ENCODE peak calls at places on chromosomes 2 and 18, in seven cellular contexts. I is HCT116, L is K562, N is GM12878, T is HepG2, H is H1, V is SK-N-SH. J is an unnamed sample.

GRCh38 chr18:9494778-9495302 is 19.5 kb downstream of the RALBP1 start:
- DNase-seq in I (no peak), L (no peak), N (peak), T (no peak), H (no peak), V (no peak), J (no peak)

GRCh38 chr2:67318966-67319590 is 78.1 kb upstream of the ETAA1 start:
- DNase-seq in I (no peak), L (no peak), N (no peak), T (no peak), H (no peak), V (no peak), J (no peak)

GRCh38 chr18:57802166-57802868 is 798 bp downstream of the ATP8B1 start:
- DNase-seq in I (no peak), L (no peak), N (no peak), T (no peak), H (peak), V (peak), J (no peak)

GRCh38 chr2:24365051-24365450 is 4.7 kb upstream of the ITSN2 start:
- DNase-seq in I (no peak), L (no peak), N (no peak), T (no peak), H (no peak), V (no peak), J (no peak)

GRCh38 chr2:96143848-96144480 is 1.3 kb downstream of the DUSP2 start:
- DNase-seq in I (peak), L (no peak), N (no peak), T (no peak), H (peak), V (no peak), J (no peak)

GRCh38 chr2:18900691-18901113 is 311.3 kb upstream of the NT5C1B start:
- DNase-seq in I (no peak), L (no peak), N (no peak), T (no peak), H (no peak), V (no peak), J (no peak)

GRCh38 chr2:15316370-15316814 is 244.7 kb downstream of the NBAS start:
- DNase-seq in I (no peak), L (no peak), N (no peak), T (no peak), H (no peak), V (no peak), J (no peak)

GRCh38 chr2:33022989-33023731 is 76.4 kb downstream of the LTBP1 start:
- DNase-seq in I (peak), L (peak), N (no peak), T (peak), H (no peak), V (no peak), J (peak)

GRCh38 chr2:148875387-148876051 is 492 bp downstream of the KIF5C start:
- DNase-seq in I (no peak), L (no peak), N (no peak), T (no peak), H (no peak), V (peak), J (no peak)

GRCh38 chr2:121866789-121867188 is 111.3 kb downstream of the TSN start:
- DNase-seq in I (no peak), L (no peak), N (no peak), T (no peak), H (no peak), V (no peak), J (no peak)

GRCh38 chr2:219248845-219249202 is 3.5 kb downstream of the STK16 start:
- DNase-seq in I (no peak), L (no peak), N (no peak), T (no peak), H (no peak), V (no peak), J (no peak)

GRCh38 chr2:219251656-219252055 is 1.4 kb upstream of the TUBA4B start:
- DNase-seq in I (no peak), L (no peak), N (no peak), T (no peak), H (no peak), V (no peak), J (no peak)

GRCh38 chr2:219249203-219249980 is 3.7 kb upstream of the TUBA4B start:
- DNase-seq in I (no peak), L (no peak), N (peak), T (peak), H (no peak), V (no peak), J (no peak)

GRCh38 chr2:219252084-219252483 is 959 bp upstream of the TUBA4B start:
- DNase-seq in I (no peak), L (no peak), N (no peak), T (no peak), H (no peak), V (no peak), J (no peak)

DNA sequence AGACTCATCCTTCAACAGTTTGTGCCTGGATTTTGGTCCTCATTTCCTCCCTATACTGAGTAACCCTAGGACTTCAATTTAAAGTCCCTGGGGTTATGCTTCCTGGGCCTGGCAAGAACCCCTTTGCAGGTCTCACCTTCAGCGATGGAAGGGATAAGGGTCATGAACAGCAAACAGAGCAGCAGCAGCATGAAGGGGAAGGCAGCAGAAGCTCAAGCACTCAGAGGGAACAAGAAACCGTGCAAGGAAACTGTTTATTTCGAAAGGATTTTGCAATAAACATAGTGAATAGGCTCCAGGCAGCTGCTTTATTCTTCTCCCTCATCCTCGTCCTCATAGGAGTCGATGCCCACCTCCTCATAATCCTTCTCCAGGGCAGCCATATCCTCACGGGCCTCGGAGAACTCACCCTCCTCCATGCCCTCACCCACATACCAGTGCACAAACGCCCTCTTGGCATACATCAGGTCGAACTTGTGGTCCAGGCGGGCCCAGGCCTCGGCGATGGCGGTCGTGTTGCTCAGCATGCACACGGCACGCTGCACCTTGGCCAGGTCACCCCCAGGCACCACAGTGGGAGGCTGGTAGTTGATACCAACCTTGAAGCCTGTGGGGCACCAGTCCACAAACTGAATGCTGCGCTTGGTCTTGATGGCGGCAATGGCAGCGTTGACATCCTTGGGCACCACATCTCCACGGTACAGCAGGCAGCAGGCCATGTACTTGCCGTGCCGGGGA is 2.8 kb upstream of the TUBA4B start:
- DNase-seq in I (no peak), L (no peak), N (no peak), T (no peak), H (no peak), V (no peak), J (no peak)
- H3K4me3 ChIP-seq in I (no peak), L (no peak), N (peak), T (peak), H (no peak), V (no peak), J (no peak)

GRCh38 chr18:76824136-76824676 is 1.8 kb downstream of the ZNF236 start:
- DNase-seq in I (no peak), L (no peak), N (no peak), T (no peak), H (peak), V (no peak), J (no peak)

GRCh38 chr18:76823166-76823539 is 796 bp downstream of the ZNF236 start:
- DNase-seq in I (no peak), L (no peak), N (no peak), T (no peak), H (peak), V (no peak), J (no peak)

GRCh38 chr18:76823574-76823973 is 1.2 kb downstream of the ZNF236 start:
- DNase-seq in I (no peak), L (peak), N (no peak), T (no peak), H (peak), V (peak), J (no peak)

GRCh38 chr18:76824754-76825153 is 2.4 kb downstream of the ZNF236 start:
- DNase-seq in I (no peak), L (no peak), N (no peak), T (no peak), H (peak), V (no peak), J (no peak)

GRCh38 chr18:76827205-76827885 is 5.0 kb downstream of the ZNF236 start:
- DNase-seq in I (no peak), L (no peak), N (no peak), T (no peak), H (no peak), V (no peak), J (no peak)
- TF ChIP-seq SIN3A in I (no peak), L (no peak), N (no peak), T (no peak), H (no peak), V (no peak), J (no peak)

GRCh38 chr2:95054016-95054415 is 28.5 kb downstream of the MAL start:
- DNase-seq in I (no peak), L (no peak), N (no peak), T (no peak), H (no peak), V (no peak), J (no peak)

GRCh38 chr2:95052301-95052700 is 26.8 kb downstream of the MAL start:
- DNase-seq in I (no peak), L (no peak), N (no peak), T (no peak), H (no peak), V (no peak), J (no peak)

GRCh38 chr2:95052804-95053535 is 27.5 kb downstream of the MAL start:
- DNase-seq in I (no peak), L (no peak), N (no peak), T (no peak), H (no peak), V (no peak), J (no peak)

GRCh38 chr2:95051636-95052035 is 26.1 kb downstream of the MAL start:
- DNase-seq in I (no peak), L (no peak), N (no peak), T (no peak), H (no peak), V (no peak), J (no peak)

DNA sequence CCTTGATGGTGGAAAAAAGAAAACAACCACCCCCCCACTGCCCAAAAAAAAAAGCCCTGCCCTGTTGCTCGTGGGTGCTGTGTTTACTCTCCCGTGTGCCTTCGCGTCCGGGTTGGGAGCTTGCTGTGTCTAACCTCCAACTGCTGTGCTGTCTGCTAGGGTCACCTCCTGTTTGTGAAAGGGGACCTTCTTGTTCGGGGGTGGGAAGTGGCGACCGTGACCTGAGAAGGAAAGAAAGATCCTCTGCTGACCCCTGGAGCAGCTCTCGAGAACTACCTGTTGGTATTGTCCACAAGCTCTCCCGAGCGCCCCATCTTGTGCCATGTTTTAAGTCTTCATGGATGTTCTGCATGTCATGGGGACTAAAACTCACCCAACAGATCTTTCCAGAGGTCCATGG is 28.0 kb downstream of the MAL start:
- DNase-seq in I (no peak), L (no peak), N (no peak), T (peak), H (peak), V (no peak), J (no peak)
- TF ChIP-seq CTCF in I (peak), L (peak), N (peak), T (peak), H (no peak), V (no peak), J (no peak)

GRCh38 chr2:44524347-44524926 is 162.7 kb downstream of the CAMKMT start:
- DNase-seq in I (no peak), L (no peak), N (no peak), T (peak), H (no peak), V (no peak), J (no peak)
- H3K4me3 ChIP-seq in I (no peak), L (no peak), N (no peak), T (no peak), H (no peak), V (no peak), J (no peak)

GRCh38 chr2:43030551-43031025 is 195.8 kb downstream of the ZFP36L2 start:
- DNase-seq in I (no peak), L (no peak), N (no peak), T (no peak), H (no peak), V (no peak), J (no peak)

GRCh38 chr2:43032248-43032893 is 194.0 kb downstream of the ZFP36L2 start:
- DNase-seq in I (no peak), L (no peak), N (no peak), T (no peak), H (no peak), V (no peak), J (no peak)

GRCh38 chr2:43032894-43033270 is 193.5 kb downstream of the ZFP36L2 start:
- DNase-seq in I (no peak), L (no peak), N (no peak), T (no peak), H (no peak), V (no peak), J (no peak)

GRCh38 chr2:43033466-43034241 is 192.8 kb downstream of the ZFP36L2 start:
- DNase-seq in I (no peak), L (no peak), N (no peak), T (no peak), H (no peak), V (no peak), J (no peak)

GRCh38 chr2:43031471-43032224 is 194.8 kb downstream of the ZFP36L2 start:
- DNase-seq in I (no peak), L (no peak), N (no peak), T (no peak), H (no peak), V (no peak), J (no peak)
- TF ChIP-seq SIN3A in I (no peak), L (no peak), N (no peak), T (no peak), H (no peak), V (no peak), J (no peak)

GRCh38 chr18:12686100-12686499 is 16.4 kb downstream of the CEP76 start:
- DNase-seq in I (peak), L (no peak), N (no peak), T (peak), H (no peak), V (peak), J (no peak)
- TF ChIP-seq CTCF in I (peak), L (peak), N (peak), T (peak), H (no peak), V (peak), J (no peak)

GRCh38 chr2:39141346-39142011 is 20.6 kb upstream of the SOS1 start:
- DNase-seq in I (no peak), L (no peak), N (no peak), T (no peak), H (no peak), V (peak), J (no peak)
- H3K4me3 ChIP-seq in I (no peak), L (no peak), N (no peak), T (no peak), H (no peak), V (no peak), J (no peak)

DNA sequence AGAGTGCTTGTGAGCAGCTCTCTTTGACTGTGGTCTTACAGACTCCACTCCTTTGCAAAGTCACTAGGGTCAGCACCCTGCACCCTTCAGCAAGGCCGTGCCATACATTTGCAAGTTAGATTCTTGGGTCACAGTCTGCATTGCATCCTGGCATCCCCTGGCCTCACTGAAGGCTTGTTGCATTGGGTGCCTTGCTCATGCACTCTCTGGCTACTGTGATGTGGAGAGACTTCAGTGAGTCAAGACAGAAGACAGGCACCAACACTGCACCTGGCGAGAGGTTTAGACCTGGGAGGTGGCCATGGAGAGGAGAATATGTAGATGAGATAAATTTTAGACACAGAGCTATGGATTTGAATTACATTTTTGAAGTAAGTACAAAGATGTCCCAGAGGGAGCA is 146.4 kb upstream of the COPS8 start:
- DNase-seq in I (no peak), L (no peak), N (no peak), T (no peak), H (peak), V (no peak), J (no peak)
- TF ChIP-seq SIN3A in I (no peak), L (no peak), N (no peak), T (no peak), H (no peak), V (no peak), J (no peak)

J was measured in Panc1.